ENCODE peak calls at places on chromosomes 13 and 19, in ten cellular contexts. One of them, this sample, is unnamed. For H3K4me1, the result is how much of the 10 kb centered on the place peaks cover.

GRCh38 chr19:1789282-1790020 is 22.6 kb downstream of the ATP8B3 start:
- DNase-seq in uterus: no peak
- DNase-seq in esophagus squamous epithelium: no peak
- DNase-seq in cardiac muscle cell: no peak
- DNase-seq in neural progenitor cell: no peak
- DNase-seq in CD8-positive, alpha-beta T cell: no peak
- DNase-seq in effector memory CD4-positive, alpha-beta T cell: no peak
- DNase-seq in heart left ventricle: no peak
- DNase-seq in Peyer's patch: no peak
- DNase-seq in tibial artery: no peak
- DNase-seq in this sample: no peak

GRCh38 chr13:105915451-105915850 is 620.0 kb downstream of the EFNB2 start:
- DNase-seq in uterus: no peak
- DNase-seq in heart left ventricle: no peak
- DNase-seq in esophagus squamous epithelium: no peak
- DNase-seq in effector memory CD4-positive, alpha-beta T cell: no peak
- DNase-seq in CD8-positive, alpha-beta T cell: no peak
- DNase-seq in cardiac muscle cell: peak
- DNase-seq in Peyer's patch: no peak
- DNase-seq in tibial artery: no peak
- DNase-seq in neural progenitor cell: no peak
- DNase-seq in this sample: no peak

GRCh38 chr13:65594255-65594654 is 1635.9 kb downstream of the PCDH9 start:
- DNase-seq in neural progenitor cell: no peak
- DNase-seq in Peyer's patch: no peak
- DNase-seq in CD8-positive, alpha-beta T cell: no peak
- DNase-seq in uterus: no peak
- DNase-seq in tibial artery: no peak
- DNase-seq in heart left ventricle: no peak
- DNase-seq in cardiac muscle cell: peak
- DNase-seq in esophagus squamous epithelium: no peak
- DNase-seq in effector memory CD4-positive, alpha-beta T cell: no peak
- DNase-seq in this sample: no peak

GRCh38 chr19:35756373-35757230 is at the start of gene HSPB6:
- DNase-seq in neural progenitor cell: peak
- DNase-seq in tibial artery: peak
- DNase-seq in cardiac muscle cell: peak
- DNase-seq in effector memory CD4-positive, alpha-beta T cell: no peak
- DNase-seq in Peyer's patch: no peak
- DNase-seq in uterus: peak
- DNase-seq in CD8-positive, alpha-beta T cell: no peak
- DNase-seq in heart left ventricle: peak
- DNase-seq in esophagus squamous epithelium: no peak
- DNase-seq in this sample: no peak

GRCh38 chr13:27293051-27293691 is 22.5 kb downstream of the RASL11A start:
- DNase-seq in CD8-positive, alpha-beta T cell: no peak
- DNase-seq in heart left ventricle: no peak
- DNase-seq in effector memory CD4-positive, alpha-beta T cell: no peak
- DNase-seq in neural progenitor cell: no peak
- DNase-seq in Peyer's patch: no peak
- DNase-seq in cardiac muscle cell: no peak
- DNase-seq in esophagus squamous epithelium: no peak
- DNase-seq in tibial artery: no peak
- DNase-seq in uterus: no peak
- DNase-seq in this sample: no peak

GRCh38 chr19:49570997-49571676 is 9.2 kb downstream of the NOSIP start:
- DNase-seq in esophagus squamous epithelium: no peak
- DNase-seq in heart left ventricle: no peak
- DNase-seq in neural progenitor cell: peak
- DNase-seq in effector memory CD4-positive, alpha-beta T cell: no peak
- DNase-seq in cardiac muscle cell: no peak
- DNase-seq in Peyer's patch: no peak
- DNase-seq in uterus: no peak
- DNase-seq in CD8-positive, alpha-beta T cell: no peak
- DNase-seq in tibial artery: no peak
- DNase-seq in this sample: no peak

GRCh38 chr19:28244966-28245365 is 968.0 kb downstream of the UQCRFS1 start:
- DNase-seq in neural progenitor cell: no peak
- DNase-seq in heart left ventricle: no peak
- DNase-seq in cardiac muscle cell: no peak
- DNase-seq in Peyer's patch: no peak
- DNase-seq in uterus: no peak
- DNase-seq in esophagus squamous epithelium: no peak
- DNase-seq in tibial artery: no peak
- DNase-seq in effector memory CD4-positive, alpha-beta T cell: no peak
- DNase-seq in CD8-positive, alpha-beta T cell: no peak
- DNase-seq in this sample: no peak

GRCh38 chr13:112331675-112332074 is 44.5 kb upstream of the SPACA7 start:
- DNase-seq in heart left ventricle: no peak
- DNase-seq in CD8-positive, alpha-beta T cell: no peak
- DNase-seq in Peyer's patch: no peak
- DNase-seq in neural progenitor cell: peak
- DNase-seq in esophagus squamous epithelium: no peak
- DNase-seq in effector memory CD4-positive, alpha-beta T cell: no peak
- DNase-seq in uterus: no peak
- DNase-seq in tibial artery: no peak
- DNase-seq in cardiac muscle cell: no peak
- DNase-seq in this sample: no peak

GRCh38 chr13:20161275-20161950 is 561 bp upstream of the GJA3 start:
- DNase-seq in cardiac muscle cell: peak
- DNase-seq in Peyer's patch: peak
- DNase-seq in tibial artery: no peak
- DNase-seq in effector memory CD4-positive, alpha-beta T cell: no peak
- DNase-seq in CD8-positive, alpha-beta T cell: peak
- DNase-seq in heart left ventricle: peak
- DNase-seq in uterus: no peak
- DNase-seq in esophagus squamous epithelium: no peak
- DNase-seq in neural progenitor cell: peak
- DNase-seq in this sample: no peak

GRCh38 chr13:59568306-59568705 is 595.4 kb downstream of the DIAPH3 start:
- DNase-seq in tibial artery: no peak
- DNase-seq in cardiac muscle cell: peak
- DNase-seq in esophagus squamous epithelium: no peak
- DNase-seq in neural progenitor cell: peak
- DNase-seq in effector memory CD4-positive, alpha-beta T cell: no peak
- DNase-seq in uterus: no peak
- DNase-seq in Peyer's patch: no peak
- DNase-seq in CD8-positive, alpha-beta T cell: no peak
- DNase-seq in heart left ventricle: no peak
- DNase-seq in this sample: no peak

DNA sequence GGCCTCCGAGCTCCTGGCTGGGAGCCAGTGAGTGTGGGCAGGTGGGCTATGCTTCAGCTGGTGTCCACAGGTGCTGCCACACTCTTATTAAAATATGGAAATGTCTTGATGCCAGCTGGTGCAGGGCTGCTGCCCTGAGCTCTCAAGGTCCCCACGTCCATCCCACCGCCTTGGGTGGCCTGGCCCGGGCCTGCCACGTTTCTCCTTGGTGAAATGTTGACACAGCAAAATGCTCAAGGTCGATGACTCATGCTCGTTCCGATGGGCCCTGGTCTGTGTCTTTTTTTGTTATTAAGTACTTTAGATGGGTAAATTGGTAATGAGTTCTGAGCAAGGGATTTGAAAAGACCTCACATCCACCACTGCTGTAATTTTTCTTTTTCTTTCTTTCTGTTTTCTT is 524.7 kb downstream of the MYO16 start:
- DNase-seq in tibial artery: no peak
- DNase-seq in effector memory CD4-positive, alpha-beta T cell: no peak
- DNase-seq in esophagus squamous epithelium: no peak
- DNase-seq in Peyer's patch: no peak
- DNase-seq in heart left ventricle: no peak
- DNase-seq in uterus: no peak
- DNase-seq in neural progenitor cell: no peak
- DNase-seq in cardiac muscle cell: no peak
- DNase-seq in CD8-positive, alpha-beta T cell: no peak
- DNase-seq in this sample: no peak
- H3K4me1 ChIP-seq in tibial artery: under half
- H3K4me1 ChIP-seq in effector memory CD4-positive, alpha-beta T cell: under half
- H3K4me1 ChIP-seq in esophagus squamous epithelium: half or more
- H3K4me1 ChIP-seq in Peyer's patch: under half
- H3K4me1 ChIP-seq in heart left ventricle: under half
- H3K4me1 ChIP-seq in uterus: under half
- H3K4me1 ChIP-seq in neural progenitor cell: under half
- H3K4me1 ChIP-seq in cardiac muscle cell: under half
- H3K4me1 ChIP-seq in CD8-positive, alpha-beta T cell: under half
- H3K4me1 ChIP-seq in this sample: under half

DNA sequence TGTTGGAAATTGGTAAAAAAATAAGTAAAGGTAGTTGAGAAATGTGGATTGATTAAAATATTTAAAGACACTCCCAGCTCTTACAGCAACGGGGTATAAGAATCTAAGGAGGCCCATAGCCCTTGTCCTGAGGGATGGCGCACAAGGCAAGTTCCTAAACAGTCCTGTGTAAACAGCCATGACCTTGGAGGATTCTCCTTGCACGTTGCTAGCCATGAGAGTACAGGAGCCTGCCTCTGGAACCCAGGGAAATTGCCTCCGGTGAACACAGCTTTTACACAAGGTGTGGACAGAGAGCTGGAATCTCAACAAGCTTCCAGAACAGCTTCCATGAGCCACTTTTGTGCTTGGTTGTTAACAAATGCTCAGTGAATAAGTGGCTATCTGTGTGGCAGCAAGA is 378.2 kb downstream of the FOXO1 start:
- DNase-seq in cardiac muscle cell: no peak
- DNase-seq in uterus: no peak
- DNase-seq in effector memory CD4-positive, alpha-beta T cell: no peak
- DNase-seq in esophagus squamous epithelium: no peak
- DNase-seq in CD8-positive, alpha-beta T cell: no peak
- DNase-seq in neural progenitor cell: no peak
- DNase-seq in Peyer's patch: no peak
- DNase-seq in tibial artery: no peak
- DNase-seq in heart left ventricle: no peak
- DNase-seq in this sample: no peak
- H3K4me3 ChIP-seq in cardiac muscle cell: no peak
- H3K4me3 ChIP-seq in uterus: no peak
- H3K4me3 ChIP-seq in effector memory CD4-positive, alpha-beta T cell: no peak
- H3K4me3 ChIP-seq in esophagus squamous epithelium: no peak
- H3K4me3 ChIP-seq in CD8-positive, alpha-beta T cell: no peak
- H3K4me3 ChIP-seq in neural progenitor cell: no peak
- H3K4me3 ChIP-seq in Peyer's patch: no peak
- H3K4me3 ChIP-seq in tibial artery: no peak
- H3K4me3 ChIP-seq in heart left ventricle: no peak
- H3K4me3 ChIP-seq in this sample: no peak

DNA sequence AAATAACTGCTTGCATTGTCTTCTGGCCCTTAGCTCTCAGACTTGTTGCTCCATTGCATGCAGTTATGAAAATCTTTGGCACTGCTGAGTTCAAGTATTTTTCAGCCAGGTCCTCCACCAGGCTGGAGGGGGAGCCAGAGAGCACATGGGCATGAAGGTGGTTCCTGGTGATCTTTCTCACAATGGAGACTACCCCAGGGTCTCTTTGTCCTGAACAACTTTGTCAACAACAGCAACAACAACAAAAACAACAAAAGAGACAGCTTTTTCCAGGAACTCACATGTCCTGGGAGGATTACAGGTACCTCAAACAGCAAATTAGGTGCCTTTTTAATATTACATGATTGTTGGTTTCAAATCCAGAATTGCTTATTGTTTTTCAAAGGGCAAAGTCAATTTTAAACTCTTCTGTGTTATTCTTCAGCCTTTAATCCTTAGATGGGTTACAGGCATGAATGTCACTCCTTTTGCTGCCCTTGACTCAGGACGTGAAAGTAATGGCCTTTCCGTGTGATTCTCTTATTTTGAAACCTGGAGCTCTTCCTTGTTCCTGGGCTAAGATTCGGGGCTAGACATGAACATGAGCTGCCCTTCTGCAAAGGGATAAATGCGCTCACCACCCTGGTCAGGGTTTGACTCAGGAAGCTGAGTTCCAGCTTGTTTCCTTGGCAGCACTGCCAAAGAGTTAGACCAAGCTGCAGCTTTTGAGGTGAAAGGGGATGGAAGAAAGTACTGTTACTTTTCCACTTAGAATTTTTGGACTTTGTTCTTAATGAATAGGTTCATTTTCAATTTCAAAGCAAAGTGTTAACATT is 1.8 kb downstream of the RGCC start:
- DNase-seq in cardiac muscle cell: peak
- DNase-seq in Peyer's patch: peak
- DNase-seq in neural progenitor cell: peak
- DNase-seq in heart left ventricle: peak
- DNase-seq in esophagus squamous epithelium: peak
- DNase-seq in tibial artery: peak
- DNase-seq in effector memory CD4-positive, alpha-beta T cell: no peak
- DNase-seq in uterus: peak
- DNase-seq in CD8-positive, alpha-beta T cell: no peak
- DNase-seq in this sample: no peak
- H3K27ac ChIP-seq in cardiac muscle cell: no peak
- H3K27ac ChIP-seq in Peyer's patch: no peak
- H3K27ac ChIP-seq in neural progenitor cell: no peak
- H3K27ac ChIP-seq in heart left ventricle: peak
- H3K27ac ChIP-seq in esophagus squamous epithelium: peak
- H3K27ac ChIP-seq in tibial artery: no peak
- H3K27ac ChIP-seq in effector memory CD4-positive, alpha-beta T cell: peak
- H3K27ac ChIP-seq in uterus: no peak
- H3K27ac ChIP-seq in CD8-positive, alpha-beta T cell: peak
- H3K27ac ChIP-seq in this sample: peak

GRCh38 chr13:30744056-30744684 is 8.8 kb downstream of the ALOX5AP start:
- DNase-seq in cardiac muscle cell: no peak
- DNase-seq in CD8-positive, alpha-beta T cell: peak
- DNase-seq in effector memory CD4-positive, alpha-beta T cell: peak
- DNase-seq in uterus: peak
- DNase-seq in heart left ventricle: no peak
- DNase-seq in esophagus squamous epithelium: peak
- DNase-seq in neural progenitor cell: no peak
- DNase-seq in Peyer's patch: peak
- DNase-seq in tibial artery: no peak
- DNase-seq in this sample: no peak

GRCh38 chr13:30744686-30745085 is 9.3 kb downstream of the ALOX5AP start:
- DNase-seq in neural progenitor cell: no peak
- DNase-seq in cardiac muscle cell: no peak
- DNase-seq in heart left ventricle: no peak
- DNase-seq in uterus: no peak
- DNase-seq in tibial artery: no peak
- DNase-seq in Peyer's patch: no peak
- DNase-seq in effector memory CD4-positive, alpha-beta T cell: no peak
- DNase-seq in esophagus squamous epithelium: no peak
- DNase-seq in CD8-positive, alpha-beta T cell: no peak
- DNase-seq in this sample: no peak

GRCh38 chr13:30745917-30746686 is 10.8 kb downstream of the ALOX5AP start:
- DNase-seq in esophagus squamous epithelium: no peak
- DNase-seq in CD8-positive, alpha-beta T cell: no peak
- DNase-seq in uterus: no peak
- DNase-seq in Peyer's patch: no peak
- DNase-seq in tibial artery: no peak
- DNase-seq in heart left ventricle: no peak
- DNase-seq in cardiac muscle cell: peak
- DNase-seq in effector memory CD4-positive, alpha-beta T cell: no peak
- DNase-seq in neural progenitor cell: no peak
- DNase-seq in this sample: no peak

GRCh38 chr13:30748717-30749116 is 13.4 kb downstream of the ALOX5AP start:
- DNase-seq in tibial artery: no peak
- DNase-seq in esophagus squamous epithelium: no peak
- DNase-seq in cardiac muscle cell: no peak
- DNase-seq in Peyer's patch: no peak
- DNase-seq in CD8-positive, alpha-beta T cell: no peak
- DNase-seq in heart left ventricle: no peak
- DNase-seq in neural progenitor cell: no peak
- DNase-seq in uterus: no peak
- DNase-seq in effector memory CD4-positive, alpha-beta T cell: no peak
- DNase-seq in this sample: no peak

GRCh38 chr13:30746816-30747215 is 11.5 kb downstream of the ALOX5AP start:
- DNase-seq in neural progenitor cell: no peak
- DNase-seq in cardiac muscle cell: no peak
- DNase-seq in Peyer's patch: no peak
- DNase-seq in effector memory CD4-positive, alpha-beta T cell: no peak
- DNase-seq in esophagus squamous epithelium: no peak
- DNase-seq in CD8-positive, alpha-beta T cell: no peak
- DNase-seq in uterus: no peak
- DNase-seq in tibial artery: no peak
- DNase-seq in heart left ventricle: no peak
- DNase-seq in this sample: no peak
- H3K4me1 ChIP-seq in neural progenitor cell: under half
- H3K4me1 ChIP-seq in cardiac muscle cell: under half
- H3K4me1 ChIP-seq in Peyer's patch: under half
- H3K4me1 ChIP-seq in effector memory CD4-positive, alpha-beta T cell: under half
- H3K4me1 ChIP-seq in esophagus squamous epithelium: under half
- H3K4me1 ChIP-seq in CD8-positive, alpha-beta T cell: under half
- H3K4me1 ChIP-seq in uterus: under half
- H3K4me1 ChIP-seq in tibial artery: under half
- H3K4me1 ChIP-seq in heart left ventricle: under half
- H3K4me1 ChIP-seq in this sample: half or more

This sample was measured in thoracic aorta.